ENCODE peak calls at places on chromosome 7, in four cellular contexts. M is GM12878, Z is HepG2, C is SK-N-SH. H is an unnamed sample.

GRCh38 chr7:130473289-130473688 is 18.6 kb upstream of the MEST start:
- DNase-seq in Z (no peak), M (no peak), C (no peak), H (no peak)

GRCh38 chr7:66748127-66748511 is 7.6 kb downstream of the RABGEF1 start:
- DNase-seq in Z (no peak), C (no peak), M (no peak), H (no peak)

GRCh38 chr7:108611268-108611667 is 41.6 kb downstream of the DNAJB9 start:
- DNase-seq in Z (no peak), M (no peak), C (no peak), H (no peak)

GRCh38 chr7:94182721-94183120 is 178.6 kb upstream of the BET1 start:
- DNase-seq in C (no peak), Z (no peak), M (no peak), H (no peak)

GRCh38 chr7:31105256-31105950 is 53.3 kb downstream of the ADCYAP1R1 start:
- DNase-seq in Z (no peak), M (no peak), C (no peak), H (no peak)

GRCh38 chr7:139749545-139749944 is 28.3 kb downstream of the HIPK2 start:
- DNase-seq in M (no peak), C (no peak), Z (no peak), H (no peak)

GRCh38 chr7:93382362-93382761 is 150.2 kb downstream of the VPS50 start:
- DNase-seq in M (no peak), C (no peak), Z (no peak), H (no peak)

GRCh38 chr7:30321992-30322637 is 37.7 kb downstream of the ZNRF2 start:
- DNase-seq in Z (no peak), C (no peak), M (peak), H (no peak)

GRCh38 chr7:23298141-23298851 is 843 bp upstream of the MALSU1 start:
- DNase-seq in C (peak), M (no peak), Z (peak), H (no peak)

GRCh38 chr7:158257516-158258410 is 329.9 kb downstream of the PTPRN2 start:
- DNase-seq in C (no peak), M (no peak), Z (no peak), H (no peak)

GRCh38 chr7:23106801-23107713 is 1.5 kb downstream of the KLHL7 start:
- DNase-seq in Z (no peak), M (no peak), C (no peak), H (no peak)

GRCh38 chr7:16071246-16071857 is 350.0 kb downstream of the CRPPA start:
- DNase-seq in M (no peak), C (peak), Z (peak), H (peak)

GRCh38 chr7:35975851-35976454 is 175.1 kb downstream of the SEPTIN7 start:
- DNase-seq in Z (peak), M (peak), C (peak), H (peak)

GRCh38 chr7:32871624-32872371 is 19.8 kb downstream of the KBTBD2 start:
- DNase-seq in Z (no peak), C (no peak), M (no peak), H (no peak)

GRCh38 chr7:28957822-28958234 is 302 bp downstream of the TRIL start:
- DNase-seq in C (peak), M (no peak), Z (no peak), H (no peak)

GRCh38 chr7:21722371-21722770 is 179.5 kb downstream of the DNAH11 start:
- DNase-seq in C (no peak), M (no peak), Z (no peak), H (no peak)

GRCh38 chr7:84422790-84423189 is 228.2 kb upstream of the SEMA3A start:
- DNase-seq in C (no peak), Z (no peak), M (no peak), H (no peak)

GRCh38 chr7:142884285-142884637 is 1.3 kb downstream of the TRPV6 start:
- DNase-seq in M (no peak), C (no peak), Z (no peak), H (no peak)

GRCh38 chr7:142887282-142888015 is 1.9 kb upstream of the TRPV6 start:
- DNase-seq in Z (no peak), C (no peak), M (no peak), H (no peak)

GRCh38 chr7:142889825-142890224 is 4.3 kb upstream of the TRPV6 start:
- DNase-seq in M (no peak), C (no peak), Z (no peak), H (no peak)

GRCh38 chr7:142885311-142886230 is at the start of gene TRPV6:
- DNase-seq in M (no peak), C (no peak), Z (no peak), H (no peak)

GRCh38 chr7:142886866-142887265 is 1.3 kb upstream of the TRPV6 start:
- DNase-seq in Z (no peak), M (no peak), C (no peak), H (no peak)
- TF ChIP-seq NFIC in Z (no peak), M (no peak), C (no peak), H (no peak)

DNA sequence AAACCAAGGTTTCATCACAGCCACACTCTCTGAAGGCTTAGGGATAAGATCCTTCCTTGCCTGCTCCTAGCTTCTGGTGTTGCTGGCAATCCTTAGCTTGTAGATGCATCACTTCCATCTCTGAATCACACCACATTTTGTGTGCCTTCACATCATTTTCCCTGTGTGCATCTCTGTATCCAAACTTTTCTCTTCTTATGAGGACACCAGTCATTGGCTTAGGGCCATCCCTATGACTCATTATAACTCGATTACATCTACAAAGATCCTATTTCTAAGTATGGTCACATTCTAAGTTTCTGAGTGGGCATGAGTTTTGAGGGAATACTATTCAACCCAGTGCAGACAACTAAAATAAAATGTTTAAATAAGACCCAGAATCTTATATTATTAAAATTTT is 121.7 kb downstream of the C7orf25 start:
- DNase-seq in Z (no peak), M (no peak), C (no peak), H (no peak)
- TF ChIP-seq NFIC in Z (no peak), M (no peak), C (no peak), H (no peak)

GRCh38 chr7:5217396-5217795 is 27.4 kb downstream of the WIPI2 start:
- DNase-seq in Z (no peak), C (no peak), M (no peak), H (no peak)
- TF ChIP-seq NFIC in Z (no peak), C (no peak), M (no peak), H (no peak)

DNA sequence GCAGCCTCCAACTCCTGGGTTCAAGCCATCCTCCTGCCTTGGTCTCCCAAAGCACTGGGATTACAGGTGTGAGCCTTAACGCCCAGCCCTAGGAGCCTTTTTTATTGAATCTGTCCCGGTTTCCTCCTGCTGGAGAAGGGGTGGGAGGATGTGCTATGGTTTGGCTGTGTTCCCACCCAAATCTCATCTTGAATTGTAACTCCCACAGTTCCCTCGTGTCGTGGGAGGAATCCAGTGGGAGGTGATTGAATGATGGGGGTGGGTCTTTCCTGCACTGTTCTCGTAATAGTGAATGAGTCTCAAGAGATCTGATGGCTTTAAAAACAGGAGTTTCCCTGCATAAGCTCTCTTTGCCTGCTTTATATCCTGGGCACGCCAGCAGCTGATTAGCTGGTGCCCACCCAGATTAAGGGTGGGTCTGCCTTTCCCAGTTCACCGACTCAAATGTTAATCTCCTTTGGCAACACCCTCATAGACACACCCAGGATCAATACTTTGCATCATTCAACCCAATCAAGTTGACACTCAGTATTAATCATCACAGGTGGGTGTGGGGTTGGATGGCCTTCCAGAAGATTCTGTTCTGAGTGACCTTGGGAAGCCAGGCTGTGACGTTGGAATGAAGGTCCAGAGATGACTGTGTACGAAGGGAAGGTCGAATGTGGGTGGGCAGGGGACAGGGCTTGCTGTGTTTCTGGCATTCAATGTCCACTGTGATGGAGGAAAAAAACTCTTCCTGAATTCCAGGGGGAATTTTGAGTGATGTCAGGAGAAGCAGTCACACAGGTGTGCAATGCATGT is 33.8 kb upstream of the CUX1 start:
- DNase-seq in C (no peak), M (no peak), Z (no peak), H (no peak)
- TF ChIP-seq NFIC in C (no peak), M (no peak), Z (no peak), H (no peak)

GRCh38 chr7:70574970-70575799 is 556.8 kb upstream of the GALNT17 start:
- DNase-seq in M (no peak), Z (no peak), C (peak), H (no peak)
- TF ChIP-seq NFIC in M (no peak), Z (no peak), C (peak), H (no peak)